ENCODE peak calls at places on chromosomes 3 and 15, in four cellular contexts. M, K, U and O are unnamed samples.

GRCh38 chr15:42141795-42142667 is 14.4 kb downstream of the PLA2G4F start:
- DNase-seq in M (no peak), U (no peak), K (no peak), O (no peak)

GRCh38 chr3:146065573-146066006 is 95.4 kb downstream of the PLOD2 start:
- DNase-seq in M (no peak), U (peak; percentile 7), K (no peak), O (no peak)

GRCh38 chr15:61661791-61662190 is 398.5 kb downstream of the VPS13C start:
- DNase-seq in M (no peak), U (no peak), K (no peak), O (no peak)

GRCh38 chr3:184602406-184603155 is 41.0 kb downstream of the EPHB3 start:
- DNase-seq in M (no peak), U (no peak), K (no peak), O (no peak)

GRCh38 chr15:31353931-31354330 is 27.3 kb downstream of the KLF13 start:
- DNase-seq in M (no peak), K (no peak), U (no peak), O (no peak)

GRCh38 chr15:82680200-82681102 is 29.2 kb downstream of the AP3B2 start:
- DNase-seq in U (peak; percentile 13), K (peak; percentile 98), M (peak; percentile 62), O (no peak)

GRCh38 chr15:85592148-85592547 is 202.6 kb downstream of the KLHL25 start:
- DNase-seq in U (no peak), M (no peak), K (no peak), O (no peak)

GRCh38 chr3:65875395-65876027 is 163.2 kb downstream of the MAGI1 start:
- DNase-seq in M (no peak), U (no peak), K (no peak), O (no peak)

GRCh38 chr3:73787620-73788019 is 162.9 kb upstream of the PDZRN3 start:
- DNase-seq in K (no peak), U (no peak), M (no peak), O (no peak)

GRCh38 chr15:25456196-25456595 is 17.4 kb upstream of the UBE3A start:
- DNase-seq in U (no peak), K (no peak), M (no peak), O (no peak)

GRCh38 chr3:362939-363338 is 166.4 kb downstream of the CHL1 start:
- DNase-seq in K (no peak), M (no peak), U (no peak), O (no peak)

GRCh38 chr15:35979608-35980007 is 433.6 kb upstream of the DPH6 start:
- DNase-seq in K (no peak), U (no peak), M (no peak), O (no peak)

GRCh38 chr3:8879347-8879944 is 83.8 kb downstream of the RAD18 start:
- DNase-seq in U (no peak), K (no peak), M (no peak), O (no peak)

GRCh38 chr3:69867941-69868505 is 128.8 kb downstream of the MITF start:
- DNase-seq in M (no peak), K (no peak), U (no peak), O (no peak)
- TF ChIP-seq SPI1 in M (no peak), K (no peak), U (no peak), O (no peak)

GRCh38 chr3:87182023-87182422 is 45.1 kb upstream of the CHMP2B start:
- DNase-seq in U (no peak), K (no peak), M (no peak), O (no peak)

GRCh38 chr3:87191175-87191574 is 35.9 kb upstream of the CHMP2B start:
- DNase-seq in M (no peak), K (no peak), U (no peak), O (no peak)

GRCh38 chr3:87191641-87192040 is 35.5 kb upstream of the CHMP2B start:
- DNase-seq in U (no peak), M (no peak), K (no peak), O (no peak)

GRCh38 chr3:87186631-87187159 is 40.4 kb upstream of the CHMP2B start:
- DNase-seq in U (no peak), K (no peak), M (no peak), O (no peak)
- TF ChIP-seq SPI1 in U (no peak), K (no peak), M (no peak), O (no peak)

DNA sequence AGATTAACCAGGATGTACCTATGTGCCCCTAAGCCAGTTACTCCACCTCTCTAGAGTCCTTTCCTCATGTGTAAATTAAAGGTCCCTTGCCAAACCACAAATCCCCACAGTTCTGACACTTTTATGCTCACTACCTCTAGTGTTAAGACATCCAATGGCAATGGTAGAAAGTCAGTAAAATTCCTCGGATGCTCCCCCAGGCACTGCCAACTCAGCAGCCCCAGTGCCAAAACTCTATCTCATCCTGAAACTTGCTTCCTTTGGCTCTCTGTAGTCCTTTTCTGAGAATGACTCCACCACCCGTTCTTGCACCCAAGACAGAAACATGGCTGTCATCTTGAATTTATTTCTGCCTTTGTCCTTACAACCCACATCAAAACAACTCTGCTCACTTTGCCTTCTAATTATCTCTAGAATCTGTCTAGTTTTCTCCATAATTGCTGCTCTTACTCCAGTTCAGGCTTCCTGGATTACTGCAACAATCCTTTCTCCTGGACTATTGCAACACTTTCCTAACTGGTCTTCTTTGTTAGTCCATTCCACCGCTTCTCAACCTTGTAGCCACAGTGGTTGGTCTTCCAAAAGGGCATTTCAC is 41.6 kb downstream of the MB21D2 start:
- DNase-seq in M (no peak), U (no peak), K (no peak), O (no peak)
- TF ChIP-seq SPI1 in M (no peak), U (no peak), K (no peak), O (no peak)

DNA sequence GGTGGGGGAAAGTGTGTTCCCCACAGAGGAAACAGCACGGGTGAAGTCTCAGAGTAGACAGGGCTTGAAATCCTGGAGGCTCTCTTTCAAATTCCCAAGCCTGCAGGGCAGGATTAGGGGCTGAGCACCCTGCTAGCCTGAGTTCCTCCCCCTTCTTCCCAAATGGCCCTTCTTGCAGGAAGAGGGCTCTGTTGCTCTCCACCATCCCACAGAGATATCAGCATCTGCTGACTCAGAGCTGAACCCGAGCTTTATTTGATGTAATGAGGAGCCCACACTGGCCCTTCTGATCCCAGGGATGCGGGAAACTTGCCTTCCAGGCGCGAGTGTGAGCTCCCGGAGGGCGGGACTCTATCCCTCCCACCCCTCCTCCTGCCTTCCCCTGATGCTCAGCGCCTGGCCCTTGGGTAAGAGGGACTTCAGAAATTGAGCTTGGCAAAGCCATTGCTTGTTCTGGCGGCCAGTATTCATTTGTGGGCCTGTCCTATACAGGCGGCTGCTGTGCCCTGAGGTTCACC is 1.4 kb upstream of the STRA6 start:
- DNase-seq in K (no peak), M (no peak), U (no peak), O (no peak)
- TF ChIP-seq SPI1 in K (no peak), M (no peak), U (no peak), O (no peak)

GRCh38 chr15:99542828-99543227 is 23.0 kb upstream of the MEF2A start:
- DNase-seq in U (no peak), K (no peak), M (no peak), O (no peak)
- TF ChIP-seq SPI1 in U (no peak), K (no peak), M (no peak), O (no peak)